ENCODE peak calls at places on chromosomes 16 and 17, in six cellular contexts. One of them, this sample, is unnamed. For H3K36me3, the result is how much of the 10 kb centered on the place peaks cover.

GRCh38 chr16:48613061-48613957 is 3.3 kb upstream of the N4BP1 start:
- DNase-seq in stomach: peak
- DNase-seq in ovary: no peak
- DNase-seq in heart left ventricle: no peak
- DNase-seq in BJ: no peak
- DNase-seq in cardiac muscle cell: no peak
- DNase-seq in this sample: no peak

GRCh38 chr17:236641-237405 is 55.4 kb upstream of the DOC2B start:
- DNase-seq in BJ: no peak
- DNase-seq in ovary: no peak
- DNase-seq in stomach: no peak
- DNase-seq in cardiac muscle cell: no peak
- DNase-seq in heart left ventricle: peak
- DNase-seq in this sample: peak

GRCh38 chr16:66390346-66391108 is 24.0 kb downstream of the CDH5 start:
- DNase-seq in cardiac muscle cell: no peak
- DNase-seq in stomach: peak
- DNase-seq in ovary: no peak
- DNase-seq in heart left ventricle: no peak
- DNase-seq in BJ: no peak
- DNase-seq in this sample: no peak

GRCh38 chr17:30600830-30601494 is 123.8 kb downstream of the GOSR1 start:
- DNase-seq in cardiac muscle cell: peak
- DNase-seq in ovary: peak
- DNase-seq in stomach: no peak
- DNase-seq in heart left ventricle: no peak
- DNase-seq in BJ: no peak
- DNase-seq in this sample: no peak

GRCh38 chr17:12592941-12593340 is 72.7 kb upstream of the MYOCD start:
- DNase-seq in stomach: no peak
- DNase-seq in BJ: no peak
- DNase-seq in ovary: no peak
- DNase-seq in cardiac muscle cell: no peak
- DNase-seq in heart left ventricle: no peak
- DNase-seq in this sample: no peak

GRCh38 chr16:71852146-71852545 is 6.4 kb downstream of the ATXN1L start:
- DNase-seq in cardiac muscle cell: no peak
- DNase-seq in ovary: no peak
- DNase-seq in BJ: no peak
- DNase-seq in stomach: no peak
- DNase-seq in heart left ventricle: no peak
- DNase-seq in this sample: no peak

GRCh38 chr16:56262148-56262878 is 71.0 kb downstream of the GNAO1 start:
- DNase-seq in ovary: no peak
- DNase-seq in stomach: no peak
- DNase-seq in heart left ventricle: no peak
- DNase-seq in cardiac muscle cell: no peak
- DNase-seq in BJ: no peak
- DNase-seq in this sample: no peak

GRCh38 chr17:75295220-75296158 is 6.3 kb upstream of the SLC25A19 start:
- DNase-seq in BJ: no peak
- DNase-seq in stomach: no peak
- DNase-seq in cardiac muscle cell: no peak
- DNase-seq in heart left ventricle: no peak
- DNase-seq in ovary: no peak
- DNase-seq in this sample: no peak

GRCh38 chr17:6574689-6575595 is 18.6 kb upstream of the PITPNM3 start:
- DNase-seq in heart left ventricle: peak
- DNase-seq in cardiac muscle cell: peak
- DNase-seq in ovary: peak
- DNase-seq in stomach: peak
- DNase-seq in BJ: no peak
- DNase-seq in this sample: peak

GRCh38 chr16:81695431-81695890 is 83.6 kb upstream of the PLCG2 start:
- DNase-seq in stomach: no peak
- DNase-seq in cardiac muscle cell: no peak
- DNase-seq in ovary: no peak
- DNase-seq in BJ: no peak
- DNase-seq in heart left ventricle: no peak
- DNase-seq in this sample: no peak

GRCh38 chr16:4558026-4558425 is 1.9 kb downstream of the C16orf96 start:
- DNase-seq in heart left ventricle: no peak
- DNase-seq in stomach: no peak
- DNase-seq in cardiac muscle cell: no peak
- DNase-seq in BJ: no peak
- DNase-seq in ovary: no peak
- DNase-seq in this sample: no peak

GRCh38 chr16:57194512-57194911 is 8.4 kb downstream of the RSPRY1 start:
- DNase-seq in cardiac muscle cell: no peak
- DNase-seq in BJ: peak
- DNase-seq in heart left ventricle: no peak
- DNase-seq in ovary: no peak
- DNase-seq in stomach: no peak
- DNase-seq in this sample: no peak

GRCh38 chr17:59754547-59754946 is 47.1 kb downstream of the VMP1 start:
- DNase-seq in heart left ventricle: no peak
- DNase-seq in cardiac muscle cell: no peak
- DNase-seq in stomach: no peak
- DNase-seq in ovary: no peak
- DNase-seq in BJ: peak
- DNase-seq in this sample: no peak

GRCh38 chr17:56978441-56979090 is 635 bp downstream of the SCPEP1 start:
- DNase-seq in heart left ventricle: no peak
- DNase-seq in ovary: no peak
- DNase-seq in BJ: no peak
- DNase-seq in stomach: no peak
- DNase-seq in cardiac muscle cell: no peak
- DNase-seq in this sample: no peak

GRCh38 chr17:7634384-7634783 is 4.4 kb downstream of the SHBG start:
- DNase-seq in ovary: peak
- DNase-seq in cardiac muscle cell: peak
- DNase-seq in stomach: no peak
- DNase-seq in BJ: no peak
- DNase-seq in heart left ventricle: peak
- DNase-seq in this sample: no peak

GRCh38 chr17:32596206-32596605 is 109.4 kb downstream of the CDK5R1 start:
- DNase-seq in BJ: no peak
- DNase-seq in heart left ventricle: no peak
- DNase-seq in cardiac muscle cell: no peak
- DNase-seq in stomach: no peak
- DNase-seq in ovary: no peak
- DNase-seq in this sample: no peak

GRCh38 chr17:82212331-82213250 is at the start of gene CCDC57:
- DNase-seq in ovary: peak
- DNase-seq in BJ: no peak
- DNase-seq in cardiac muscle cell: peak
- DNase-seq in heart left ventricle: peak
- DNase-seq in stomach: peak
- DNase-seq in this sample: peak

GRCh38 chr16:67268136-67268579 is 11.2 kb upstream of the PLEKHG4 start:
- DNase-seq in heart left ventricle: no peak
- DNase-seq in cardiac muscle cell: peak
- DNase-seq in stomach: peak
- DNase-seq in BJ: peak
- DNase-seq in ovary: no peak
- DNase-seq in this sample: peak

GRCh38 chr16:76857402-76857801 is 333.6 kb upstream of the MON1B start:
- DNase-seq in ovary: no peak
- DNase-seq in stomach: no peak
- DNase-seq in cardiac muscle cell: no peak
- DNase-seq in heart left ventricle: no peak
- DNase-seq in BJ: no peak
- DNase-seq in this sample: no peak

GRCh38 chr17:42723636-42724035 is 21.2 kb downstream of the EZH1 start:
- DNase-seq in stomach: no peak
- DNase-seq in BJ: no peak
- DNase-seq in ovary: no peak
- DNase-seq in heart left ventricle: no peak
- DNase-seq in cardiac muscle cell: no peak
- DNase-seq in this sample: no peak

GRCh38 chr17:42720996-42721583 is 23.8 kb downstream of the EZH1 start:
- DNase-seq in cardiac muscle cell: peak
- DNase-seq in heart left ventricle: peak
- DNase-seq in stomach: no peak
- DNase-seq in ovary: no peak
- DNase-seq in BJ: no peak
- DNase-seq in this sample: no peak

DNA sequence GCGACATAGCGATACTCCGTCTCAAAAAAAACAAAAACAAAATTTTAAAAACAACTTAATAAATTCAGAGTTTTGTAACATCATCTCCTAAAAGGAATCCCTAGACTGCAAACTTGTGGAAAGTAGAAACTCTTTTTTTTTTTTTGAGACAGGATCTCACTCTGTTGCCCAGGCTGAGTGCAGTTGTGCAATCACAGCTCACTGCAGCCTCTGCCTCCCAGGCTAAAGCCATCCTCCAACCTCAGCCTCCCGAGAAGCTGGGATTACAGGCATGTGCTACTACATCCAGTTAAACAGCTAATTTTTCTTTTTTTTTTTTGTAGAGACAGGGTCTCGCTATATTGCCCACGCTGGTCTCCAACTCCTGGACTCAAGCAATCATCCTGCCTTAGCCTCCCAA is 19.7 kb downstream of the EZH1 start:
- DNase-seq in stomach: no peak
- DNase-seq in cardiac muscle cell: no peak
- DNase-seq in heart left ventricle: no peak
- DNase-seq in BJ: no peak
- DNase-seq in ovary: no peak
- DNase-seq in this sample: no peak
- H3K36me3 ChIP-seq in stomach: half or more
- H3K36me3 ChIP-seq in cardiac muscle cell: under half
- H3K36me3 ChIP-seq in heart left ventricle: under half
- H3K36me3 ChIP-seq in BJ: under half
- H3K36me3 ChIP-seq in ovary: under half
- H3K36me3 ChIP-seq in this sample: half or more

GRCh38 chr17:41444640-41445039 is 3.9 kb upstream of the KRT38 start:
- DNase-seq in stomach: no peak
- DNase-seq in ovary: no peak
- DNase-seq in cardiac muscle cell: no peak
- DNase-seq in BJ: no peak
- DNase-seq in heart left ventricle: no peak
- DNase-seq in this sample: no peak

GRCh38 chr17:41449008-41449407 is 8.2 kb upstream of the KRT38 start:
- DNase-seq in cardiac muscle cell: no peak
- DNase-seq in heart left ventricle: no peak
- DNase-seq in BJ: no peak
- DNase-seq in ovary: no peak
- DNase-seq in stomach: no peak
- DNase-seq in this sample: no peak

GRCh38 chr17:41448506-41448905 is 7.7 kb upstream of the KRT38 start:
- DNase-seq in ovary: no peak
- DNase-seq in heart left ventricle: no peak
- DNase-seq in stomach: no peak
- DNase-seq in BJ: no peak
- DNase-seq in cardiac muscle cell: no peak
- DNase-seq in this sample: no peak

GRCh38 chr17:41444186-41444585 is 3.4 kb upstream of the KRT38 start:
- DNase-seq in BJ: no peak
- DNase-seq in cardiac muscle cell: no peak
- DNase-seq in stomach: no peak
- DNase-seq in heart left ventricle: no peak
- DNase-seq in ovary: no peak
- DNase-seq in this sample: no peak

DNA sequence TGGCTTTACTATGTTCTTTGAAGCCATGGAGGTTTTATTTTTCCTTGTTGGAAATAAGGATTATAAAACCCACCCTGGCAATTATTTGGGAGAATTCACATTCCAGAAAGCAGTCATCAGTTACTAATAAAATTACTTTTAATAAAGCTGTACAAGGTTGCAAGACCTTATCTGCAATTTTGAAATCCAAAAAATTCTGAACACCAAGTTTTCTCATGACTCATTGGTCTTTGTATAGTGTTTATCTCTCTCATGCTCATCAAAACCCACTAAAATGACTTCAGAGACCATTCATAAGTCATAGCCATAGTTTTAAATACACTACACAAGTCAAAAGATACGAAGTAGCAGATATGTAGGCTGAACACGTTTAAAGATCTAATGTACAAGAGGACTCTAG is 6.0 kb upstream of the KRT38 start:
- DNase-seq in ovary: no peak
- DNase-seq in heart left ventricle: no peak
- DNase-seq in BJ: peak
- DNase-seq in stomach: no peak
- DNase-seq in cardiac muscle cell: no peak
- DNase-seq in this sample: no peak
- TF ChIP-seq CTCF in ovary: no peak
- TF ChIP-seq CTCF in heart left ventricle: no peak
- TF ChIP-seq CTCF in BJ: no peak
- TF ChIP-seq CTCF in stomach: no peak
- TF ChIP-seq CTCF in cardiac muscle cell: no peak
- TF ChIP-seq CTCF in this sample: no peak

DNA sequence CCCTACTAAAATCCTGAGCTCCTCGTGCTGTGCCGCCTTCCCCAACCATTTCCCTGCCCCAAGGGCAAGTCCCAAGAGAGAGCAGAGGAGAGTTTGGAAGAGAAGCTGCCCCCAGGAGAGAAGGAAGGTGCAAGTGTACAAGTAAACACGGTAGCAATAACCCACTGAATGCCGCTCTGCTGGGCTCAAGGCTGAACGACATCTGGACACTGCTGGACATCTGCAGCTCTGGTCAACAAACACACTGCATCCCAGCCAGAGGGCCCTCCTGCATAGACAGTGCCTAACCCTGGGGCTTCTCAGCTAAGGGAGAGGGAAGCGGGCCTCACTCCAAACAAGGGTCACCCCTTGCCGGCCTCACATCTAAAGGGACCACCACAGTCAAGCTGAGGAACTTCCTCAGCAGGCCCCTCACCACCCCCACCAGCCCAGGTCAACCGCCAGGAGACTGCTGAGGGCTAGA is 12.7 kb downstream of the JUP start:
- DNase-seq in stomach: no peak
- DNase-seq in cardiac muscle cell: peak
- DNase-seq in ovary: no peak
- DNase-seq in BJ: no peak
- DNase-seq in heart left ventricle: no peak
- DNase-seq in this sample: no peak
- H3K36me3 ChIP-seq in stomach: under half
- H3K36me3 ChIP-seq in cardiac muscle cell: under half
- H3K36me3 ChIP-seq in ovary: under half
- H3K36me3 ChIP-seq in BJ: under half
- H3K36me3 ChIP-seq in heart left ventricle: under half
- H3K36me3 ChIP-seq in this sample: under half

GRCh38 chr17:9322298-9322697 is 253.3 kb downstream of the STX8 start:
- DNase-seq in BJ: no peak
- DNase-seq in cardiac muscle cell: peak
- DNase-seq in stomach: no peak
- DNase-seq in heart left ventricle: no peak
- DNase-seq in ovary: no peak
- DNase-seq in this sample: no peak

GRCh38 chr17:9329251-9329921 is 246.2 kb downstream of the STX8 start:
- DNase-seq in BJ: no peak
- DNase-seq in ovary: no peak
- DNase-seq in heart left ventricle: no peak
- DNase-seq in stomach: no peak
- DNase-seq in cardiac muscle cell: no peak
- DNase-seq in this sample: no peak

GRCh38 chr17:9330140-9330902 is 245.3 kb downstream of the STX8 start:
- DNase-seq in stomach: no peak
- DNase-seq in ovary: no peak
- DNase-seq in heart left ventricle: no peak
- DNase-seq in cardiac muscle cell: no peak
- DNase-seq in BJ: no peak
- DNase-seq in this sample: no peak

GRCh38 chr17:9321862-9322261 is 253.8 kb downstream of the STX8 start:
- DNase-seq in BJ: no peak
- DNase-seq in stomach: no peak
- DNase-seq in heart left ventricle: no peak
- DNase-seq in cardiac muscle cell: no peak
- DNase-seq in ovary: no peak
- DNase-seq in this sample: no peak

GRCh38 chr17:9324864-9325263 is 250.8 kb downstream of the STX8 start:
- DNase-seq in BJ: no peak
- DNase-seq in cardiac muscle cell: no peak
- DNase-seq in stomach: no peak
- DNase-seq in heart left ventricle: no peak
- DNase-seq in ovary: no peak
- DNase-seq in this sample: no peak
- TF ChIP-seq CTCF in BJ: no peak
- TF ChIP-seq CTCF in cardiac muscle cell: no peak
- TF ChIP-seq CTCF in stomach: no peak
- TF ChIP-seq CTCF in heart left ventricle: no peak
- TF ChIP-seq CTCF in ovary: no peak
- TF ChIP-seq CTCF in this sample: no peak